ENCODE peak calls at places on chromosome 22, in seven cellular contexts. V, E, U, T, J, C and N are unnamed samples.
A peak's percentile ranks its signal among the peaks of the same experiment; 100 is the strongest.

GRCh38 chr22:47275479-47276218 is 513.2 kb downstream of the TBC1D22A start:
- DNase-seq in T (no peak), C (no peak), U (no peak), V (no peak), J (no peak), E (no peak), N (no peak)

GRCh38 chr22:49724030-49724892 is 103.4 kb downstream of the BRD1 start:
- DNase-seq in T (peak; percentile 95), C (no peak), E (peak; percentile 21), J (no peak), U (no peak), V (no peak), N (no peak)

GRCh38 chr22:19022755-19023154 is 86.7 kb upstream of the PRODH start:
- DNase-seq in U (no peak), E (peak; percentile 30), V (no peak), C (no peak), J (no peak), T (no peak), N (no peak)

GRCh38 chr22:44486538-44486937 is 11.5 kb downstream of the RTL6 start:
- DNase-seq in C (no peak), V (no peak), E (no peak), U (no peak), J (no peak), T (no peak), N (no peak)

GRCh38 chr22:18947905-18948304 is 11.8 kb upstream of the PRODH start:
- DNase-seq in U (no peak), T (no peak), V (no peak), C (no peak), E (no peak), J (no peak), N (peak; percentile 72)

GRCh38 chr22:27724706-27725105 is 76.8 kb downstream of the MN1 start:
- DNase-seq in J (no peak), T (no peak), U (no peak), V (no peak), C (no peak), E (no peak), N (no peak)

GRCh38 chr22:48713266-48714205 is 1114.1 kb downstream of the BRD1 start:
- DNase-seq in U (no peak), E (no peak), J (no peak), V (no peak), T (no peak), C (no peak), N (peak; percentile 55)

GRCh38 chr22:46011627-46012181 is 34.7 kb upstream of the WNT7B start:
- DNase-seq in T (no peak), U (no peak), V (no peak), J (no peak), E (peak; percentile 17), C (no peak), N (peak; percentile 67)

GRCh38 chr22:19679476-19680099 is 34.7 kb upstream of the SEPTIN5 start:
- DNase-seq in C (no peak), T (no peak), V (peak; percentile 78), J (no peak), E (peak; percentile 74), U (no peak), N (peak; percentile 93)

GRCh38 chr22:21972293-21972779 is 10.3 kb downstream of the TOP3B start:
- DNase-seq in E (peak; percentile 88), T (no peak), C (no peak), V (peak; percentile 75), U (peak; percentile 89), J (peak; percentile 81), N (no peak)

GRCh38 chr22:38176170-38176741 is 5.4 kb downstream of the PLA2G6 start:
- DNase-seq in V (no peak), U (no peak), J (peak; percentile 67), T (no peak), C (peak; percentile 73), E (no peak), N (no peak)
- TF ChIP-seq POLR2AphosphoS5 in V (no peak), U (no peak), J (peak; percentile 49), T (peak; percentile 82), C (peak; percentile 84), E (no peak), N (peak; percentile 88)

GRCh38 chr22:36341640-36342041 is 46.1 kb downstream of the MYH9 start:
- DNase-seq in U (no peak), T (no peak), V (no peak), J (no peak), C (no peak), E (no peak), N (no peak)
- TF ChIP-seq POLR2AphosphoS5 in U (no peak), T (no peak), V (no peak), J (no peak), C (no peak), E (no peak), N (no peak)

GRCh38 chr22:38291201-38291777 is 18.5 kb upstream of the TMEM184B start:
- DNase-seq in U (no peak), C (no peak), E (no peak), J (no peak), V (no peak), T (no peak), N (peak; percentile 37)
- TF ChIP-seq POLR2AphosphoS5 in U (no peak), C (no peak), E (no peak), J (peak; percentile 37), V (no peak), T (no peak), N (peak; percentile 18)

DNA sequence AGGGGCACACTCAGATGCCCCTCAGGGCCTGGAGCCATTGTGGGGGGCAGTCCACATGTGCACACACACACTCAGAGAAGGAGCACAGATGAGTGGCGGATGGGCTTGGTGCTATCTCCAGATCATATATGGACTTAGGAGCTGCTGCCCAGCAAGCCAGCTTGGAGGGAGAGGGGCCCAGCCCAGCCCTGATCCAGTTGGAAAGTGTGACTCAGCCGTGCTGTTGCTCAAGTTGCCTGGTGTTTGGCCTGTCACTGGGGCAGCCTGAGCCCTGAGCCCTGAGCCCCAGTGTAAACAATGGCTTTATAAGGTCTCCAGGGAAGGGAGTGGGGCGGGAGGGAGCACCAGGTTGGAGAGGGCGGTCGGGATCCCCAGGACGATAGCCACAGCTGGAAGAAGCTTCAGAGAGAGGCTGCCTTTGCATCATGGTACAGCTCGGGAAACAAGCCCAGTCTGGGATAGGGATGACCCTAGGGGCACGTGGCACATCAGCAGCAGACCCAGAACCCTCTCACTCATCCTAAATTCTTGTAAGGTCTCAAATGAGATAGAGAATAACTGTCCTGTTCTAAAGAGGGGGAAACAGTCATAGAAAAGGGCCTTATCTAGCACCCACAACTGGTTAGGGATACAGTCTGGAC is 4.8 kb downstream of the SELENOM start:
- DNase-seq in V (no peak), U (no peak), C (no peak), E (no peak), J (no peak), T (no peak), N (peak; percentile 55)
- TF ChIP-seq POLR2AphosphoS5 in V (no peak), U (no peak), C (peak; percentile 62), E (peak; percentile 29), J (no peak), T (peak; percentile 97), N (peak; percentile 49)

DNA sequence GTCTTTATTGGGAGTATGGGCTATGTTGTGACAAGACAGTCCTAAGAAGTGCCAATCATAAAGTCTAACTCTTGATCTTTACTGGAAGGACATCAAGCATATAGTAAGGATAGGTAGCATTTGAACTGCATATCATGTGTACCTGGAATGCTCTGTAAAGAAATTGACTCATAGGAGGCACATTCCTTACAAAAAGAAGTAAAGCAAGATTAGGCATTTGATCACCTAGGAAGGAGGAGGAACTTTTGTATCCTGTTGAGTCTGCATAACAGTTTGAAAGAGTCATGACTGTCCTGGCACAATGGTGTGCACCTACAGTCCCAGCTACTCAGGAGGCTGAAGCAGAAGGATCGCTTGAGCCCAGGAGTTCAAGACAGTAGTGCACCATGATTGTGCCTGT is 42.2 kb upstream of the DNAJB7 start:
- DNase-seq in E (no peak), V (no peak), U (no peak), J (no peak), T (no peak), C (no peak), N (no peak)
- TF ChIP-seq POLR2AphosphoS5 in E (no peak), V (no peak), U (no peak), J (no peak), T (no peak), C (no peak), N (no peak)

GRCh38 chr22:43213066-43213465 is 26.1 kb upstream of the TTLL12 start:
- DNase-seq in C (no peak), J (no peak), T (no peak), E (no peak), U (no peak), V (peak; percentile 61), N (no peak)
- TF ChIP-seq POLR2AphosphoS5 in C (no peak), J (no peak), T (no peak), E (no peak), U (no peak), V (no peak), N (no peak)

GRCh38 chr22:23197836-23198235 is 17.5 kb downstream of the BCR start:
- DNase-seq in V (no peak), C (no peak), J (no peak), U (no peak), T (no peak), E (no peak), N (no peak)
- TF ChIP-seq POLR2AphosphoS5 in V (no peak), C (no peak), J (no peak), U (no peak), T (no peak), E (no peak), N (no peak)

DNA sequence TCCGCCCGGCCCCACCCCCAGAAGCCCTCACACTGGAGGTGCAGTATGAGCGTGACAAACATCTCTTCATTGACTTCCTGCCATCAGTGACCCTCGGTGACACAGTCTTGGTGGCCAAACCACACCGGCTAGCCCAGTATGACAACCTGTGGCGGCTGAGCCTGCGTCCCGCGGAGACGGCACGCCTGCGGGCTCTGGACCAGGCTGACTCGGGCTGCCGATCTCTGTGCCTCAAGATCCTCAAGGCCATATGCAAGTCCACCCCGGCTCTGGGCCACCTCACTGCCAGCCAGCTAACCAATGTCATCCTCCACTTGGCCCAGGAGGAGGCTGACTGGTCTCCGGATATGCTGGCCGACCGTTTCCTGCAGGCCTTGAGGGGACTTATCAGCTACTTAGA is 6.6 kb upstream of the ATF4 start:
- DNase-seq in J (no peak), V (no peak), C (no peak), T (no peak), U (no peak), E (no peak), N (no peak)
- TF ChIP-seq POLR2AphosphoS5 in J (no peak), V (no peak), C (no peak), T (no peak), U (no peak), E (no peak), N (no peak)

GRCh38 chr22:23529166-23530103 is 50.7 kb downstream of the IGLL1 start:
- DNase-seq in T (no peak), J (no peak), C (no peak), U (no peak), V (no peak), E (no peak), N (no peak)
- TF ChIP-seq POLR2AphosphoS5 in T (no peak), J (no peak), C (no peak), U (no peak), V (no peak), E (no peak), N (no peak)

GRCh38 chr22:39219071-39220050 is 25.4 kb downstream of the PDGFB start:
- DNase-seq in E (no peak), U (no peak), J (no peak), T (no peak), V (peak; percentile 59), C (no peak), N (no peak)
- TF ChIP-seq POLR2AphosphoS5 in E (no peak), U (no peak), J (no peak), T (no peak), V (no peak), C (no peak), N (no peak)